ENCODE peak calls at places on chromosomes 3 and 15, in nine cellular contexts. G, U, P, S, D, N, E, B and W are unnamed samples.

GRCh38 chr3:31377045-31377642 is 155.6 kb upstream of the STT3B start:
- DNase-seq in G (no peak), U (no peak), P (no peak), S (peak), D (no peak), N (no peak), E (peak), B (no peak), W (no peak)

GRCh38 chr3:24508423-24508839 is 13.8 kb upstream of the THRB start:
- DNase-seq in G (peak), U (no peak), P (no peak), S (no peak), D (peak), N (no peak), E (no peak), B (no peak), W (no peak)

GRCh38 chr3:80158332-80158731 is 390.5 kb upstream of the ROBO1 start:
- DNase-seq in G (no peak), U (no peak), P (no peak), S (no peak), D (no peak), N (no peak), E (no peak), B (no peak), W (no peak)

GRCh38 chr3:165406425-165406824 is 210.2 kb upstream of the SLITRK3 start:
- DNase-seq in G (no peak), U (no peak), P (no peak), S (no peak), D (no peak), N (no peak), E (no peak), B (no peak), W (no peak)

GRCh38 chr15:68315495-68316007 is 38.0 kb downstream of the FEM1B start:
- DNase-seq in G (peak), U (peak), P (no peak), S (no peak), D (no peak), N (no peak), E (no peak), B (no peak), W (peak)

GRCh38 chr3:174776123-174776522 is 83.0 kb upstream of the NAALADL2 start:
- DNase-seq in G (no peak), U (no peak), P (no peak), S (no peak), D (no peak), N (no peak), E (no peak), B (no peak), W (no peak)

GRCh38 chr3:45741742-45742141 is 52.5 kb downstream of the SACM1L start:
- DNase-seq in G (no peak), U (no peak), P (no peak), S (no peak), D (no peak), N (no peak), E (no peak), B (no peak), W (no peak)

GRCh38 chr3:89419647-89420141 is 312.3 kb downstream of the EPHA3 start:
- DNase-seq in G (no peak), U (no peak), P (no peak), S (no peak), D (peak), N (no peak), E (no peak), B (no peak), W (no peak)

GRCh38 chr3:132079150-132079549 is 44.3 kb upstream of the CPNE4 start:
- DNase-seq in G (no peak), U (no peak), P (no peak), S (no peak), D (no peak), N (no peak), E (no peak), B (no peak), W (no peak)